ENCODE peak calls at places on chromosomes 11 and 22, in seven cellular contexts. R is psoas muscle, S is HepG2, I is left ventricle myocardium inferior, Y is heart right ventricle, L is mucosa of descending colon, G is progenitor cell of endocrine pancreas. Z is an unnamed sample.

GRCh38 chr11:63845305-63845704 is 6.4 kb downstream of the MARK2 start:
- DNase-seq in L (no peak), G (no peak), Y (no peak), R (no peak), S (peak), I (no peak), Z (no peak)

GRCh38 chr11:33135216-33135615 is 26.1 kb downstream of the CSTF3 start:
- DNase-seq in L (no peak), Y (no peak), I (no peak), S (no peak), G (no peak), R (no peak), Z (no peak)

GRCh38 chr11:130103296-130103814 is 33.7 kb downstream of the APLP2 start:
- DNase-seq in R (no peak), L (no peak), I (no peak), G (no peak), S (no peak), Y (no peak), Z (no peak)

GRCh38 chr11:29310016-29310415 is 706.8 kb downstream of the KCNA4 start:
- DNase-seq in G (no peak), R (no peak), I (no peak), Y (no peak), L (no peak), S (no peak), Z (no peak)

GRCh38 chr11:62775646-62776045 is 4.5 kb downstream of the TAF6L start:
- DNase-seq in Y (no peak), S (no peak), L (no peak), R (no peak), I (no peak), G (no peak), Z (no peak)

GRCh38 chr11:126153999-126154398 is 57.5 kb downstream of the RPUSD4 start:
- DNase-seq in G (no peak), I (no peak), R (no peak), L (peak), S (no peak), Y (no peak), Z (no peak)

GRCh38 chr11:19628018-19628417 is 84.6 kb upstream of the NAV2 start:
- DNase-seq in Y (peak), R (peak), L (no peak), I (peak), S (no peak), G (no peak), Z (no peak)

GRCh38 chr22:22556578-22556977 is 2.5 kb downstream of the PRAME start:
- DNase-seq in L (no peak), I (no peak), S (no peak), G (no peak), Y (no peak), R (no peak), Z (no peak)

GRCh38 chr11:132559371-132560036 is 972.8 kb downstream of the OPCML start:
- DNase-seq in R (no peak), L (no peak), G (no peak), S (no peak), Y (no peak), I (no peak), Z (no peak)

GRCh38 chr22:48081281-48081680 is 1318.8 kb downstream of the TBC1D22A start:
- DNase-seq in Y (no peak), G (no peak), I (no peak), L (no peak), S (no peak), R (no peak), Z (no peak)

GRCh38 chr22:22092974-22093373 is 110.4 kb upstream of the TOP3B start:
- DNase-seq in S (no peak), I (no peak), G (no peak), R (no peak), Y (no peak), L (no peak), Z (no peak)

GRCh38 chr22:42343551-42344081 is 73.2 kb upstream of the TCF20 start:
- DNase-seq in I (no peak), R (no peak), G (no peak), S (no peak), Y (no peak), L (no peak), Z (peak)

GRCh38 chr11:130068986-130069683 is 559 bp upstream of the APLP2 start:
- DNase-seq in G (no peak), I (peak), S (no peak), R (peak), Y (peak), L (peak), Z (peak)

GRCh38 chr11:119178166-119178680 is 7.1 kb upstream of the NHERF4 start:
- DNase-seq in L (no peak), I (no peak), Y (no peak), G (no peak), S (no peak), R (no peak), Z (no peak)

GRCh38 chr11:63762662-63763505 is 5.7 kb downstream of the ZFTA start:
- DNase-seq in G (no peak), R (peak), S (no peak), Y (peak), L (peak), I (peak), Z (peak)

GRCh38 chr22:35913925-35914324 is 114.7 kb downstream of the RBFOX2 start:
- DNase-seq in R (no peak), Y (no peak), L (no peak), I (no peak), G (no peak), S (no peak), Z (no peak)

GRCh38 chr22:44735518-44736428 is 16.6 kb upstream of the ARHGAP8 start:
- DNase-seq in S (peak), R (peak), G (peak), I (peak), Y (peak), L (peak), Z (peak)

GRCh38 chr22:29004647-29005371 is 56.8 kb downstream of the C22orf31 start:
- DNase-seq in G (peak), L (peak), I (peak), Y (peak), S (peak), R (peak), Z (peak)

GRCh38 chr11:37459430-37459829 is 861.4 kb upstream of the RAG2 start:
- DNase-seq in L (no peak), Y (no peak), S (no peak), I (no peak), G (no peak), R (no peak), Z (no peak)

GRCh38 chr22:37012956-37013355 is 6.3 kb downstream of the TST start:
- DNase-seq in L (no peak), I (no peak), R (no peak), G (no peak), Y (no peak), S (no peak), Z (no peak)

GRCh38 chr11:117918366-117919255 is 10.6 kb downstream of the TMPRSS13 start:
- DNase-seq in L (no peak), Y (no peak), I (no peak), S (no peak), G (no peak), R (no peak), Z (peak)

GRCh38 chr11:122516686-122517085 is 138.8 kb upstream of the UBASH3B start:
- DNase-seq in Y (no peak), G (no peak), I (no peak), S (no peak), L (no peak), R (no peak), Z (no peak)

GRCh38 chr11:105357764-105358163 is 218.2 kb upstream of the CARD18 start:
- DNase-seq in L (peak), G (no peak), Y (no peak), R (no peak), I (no peak), S (no peak), Z (no peak)

GRCh38 chr11:116980136-116980793 is 118.0 kb downstream of the SIK3 start:
- DNase-seq in L (no peak), G (no peak), S (no peak), R (no peak), I (no peak), Y (no peak), Z (no peak)

GRCh38 chr11:2522636-2523255 is 77.9 kb downstream of the KCNQ1 start:
- DNase-seq in G (peak), Y (no peak), L (peak), I (no peak), R (peak), S (no peak), Z (peak)

GRCh38 chr11:77525455-77526091 is 51.7 kb upstream of the PAK1 start:
- DNase-seq in G (no peak), R (no peak), I (no peak), Y (no peak), L (no peak), S (no peak), Z (no peak)

GRCh38 chr11:24760681-24761080 is 263.8 kb downstream of the LUZP2 start:
- DNase-seq in G (no peak), S (no peak), R (no peak), Y (no peak), L (no peak), I (no peak), Z (no peak)

GRCh38 chr11:392102-392777 is 1.8 kb upstream of the PKP3 start:
- DNase-seq in L (no peak), S (no peak), Y (no peak), G (no peak), R (no peak), I (no peak), Z (no peak)

GRCh38 chr22:37566329-37566837 is 6.1 kb downstream of the CDC42EP1 start:
- DNase-seq in L (no peak), Y (no peak), S (no peak), G (no peak), R (no peak), I (no peak), Z (no peak)

GRCh38 chr22:29719894-29720645 is at the start of gene CABP7:
- DNase-seq in Y (no peak), L (no peak), S (no peak), G (no peak), R (no peak), I (no peak), Z (peak)

GRCh38 chr22:45961679-45962430 is 15.1 kb downstream of the WNT7B start:
- DNase-seq in Y (no peak), R (no peak), L (no peak), G (no peak), S (no peak), I (no peak), Z (no peak)
- TF ChIP-seq CTCF in Y (no peak), R (no peak), L (no peak), G (no peak), S (no peak), I (no peak), Z (no peak)

DNA sequence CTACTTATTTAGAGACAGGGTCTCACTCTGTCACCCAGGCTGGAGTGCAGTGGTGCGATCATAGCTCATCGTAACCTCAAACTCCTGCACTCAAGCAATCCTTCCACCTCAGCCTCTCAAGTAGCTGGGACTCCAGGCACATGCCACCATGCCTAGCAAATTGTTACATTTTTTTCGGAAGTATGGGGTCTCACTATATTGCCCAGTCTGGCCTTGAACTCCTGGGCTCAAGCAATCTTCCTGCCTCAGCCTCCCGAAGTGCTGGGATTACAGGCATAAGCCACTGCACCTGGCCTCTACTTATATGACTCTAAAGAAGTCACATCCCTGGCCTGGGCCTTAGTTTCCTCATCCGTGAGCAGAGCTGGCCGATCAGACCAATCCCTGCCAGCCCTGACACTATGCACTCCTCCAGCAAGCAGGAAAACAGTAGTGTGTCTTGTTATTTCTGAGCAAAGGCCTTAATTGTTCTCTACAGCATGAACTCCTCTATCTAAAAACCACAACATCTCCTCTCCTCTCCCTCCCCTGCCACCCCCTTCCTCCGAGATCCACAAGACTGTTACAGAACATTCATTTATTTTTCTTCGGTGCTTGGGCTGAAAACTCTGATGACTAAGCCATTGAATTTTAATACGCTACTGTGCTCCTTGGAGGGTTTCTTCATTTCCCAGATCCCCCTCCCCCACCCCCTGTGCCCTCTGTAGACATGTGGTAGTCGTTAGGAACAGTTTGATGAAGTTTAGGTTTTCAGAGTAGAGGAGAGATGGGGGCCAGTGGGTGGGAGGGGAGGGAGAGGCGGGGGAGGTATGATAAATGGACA is 91.5 kb downstream of the ABTB2 start:
- DNase-seq in Y (no peak), R (peak), L (no peak), I (peak), G (no peak), S (no peak), Z (no peak)
- TF ChIP-seq CTCF in Y (no peak), R (no peak), L (no peak), I (no peak), G (no peak), S (no peak), Z (no peak)

DNA sequence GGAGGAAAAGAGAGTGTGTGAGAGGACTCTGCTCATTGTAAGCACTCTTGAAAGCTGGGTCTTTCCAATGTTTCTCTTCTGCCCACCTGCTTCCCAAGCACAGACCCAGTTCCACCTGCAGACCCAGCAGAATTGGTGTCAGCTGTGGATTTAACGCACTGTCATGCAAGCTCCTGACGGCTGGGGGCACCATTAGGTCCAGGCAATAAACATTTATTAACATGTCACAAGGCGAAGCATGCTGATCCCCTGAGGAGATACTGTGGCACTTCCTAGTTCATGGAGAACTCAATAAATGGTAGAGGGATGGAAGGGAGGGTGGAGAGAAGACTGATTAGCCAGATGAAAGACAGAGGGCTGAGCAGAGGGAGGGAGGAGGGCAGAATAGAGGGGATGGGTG is 68.3 kb upstream of the TSPAN18 start:
- DNase-seq in Y (no peak), R (no peak), I (no peak), G (no peak), L (no peak), S (no peak), Z (peak)
- TF ChIP-seq CTCF in Y (peak), R (no peak), I (peak), G (peak), L (no peak), S (peak), Z (no peak)

DNA sequence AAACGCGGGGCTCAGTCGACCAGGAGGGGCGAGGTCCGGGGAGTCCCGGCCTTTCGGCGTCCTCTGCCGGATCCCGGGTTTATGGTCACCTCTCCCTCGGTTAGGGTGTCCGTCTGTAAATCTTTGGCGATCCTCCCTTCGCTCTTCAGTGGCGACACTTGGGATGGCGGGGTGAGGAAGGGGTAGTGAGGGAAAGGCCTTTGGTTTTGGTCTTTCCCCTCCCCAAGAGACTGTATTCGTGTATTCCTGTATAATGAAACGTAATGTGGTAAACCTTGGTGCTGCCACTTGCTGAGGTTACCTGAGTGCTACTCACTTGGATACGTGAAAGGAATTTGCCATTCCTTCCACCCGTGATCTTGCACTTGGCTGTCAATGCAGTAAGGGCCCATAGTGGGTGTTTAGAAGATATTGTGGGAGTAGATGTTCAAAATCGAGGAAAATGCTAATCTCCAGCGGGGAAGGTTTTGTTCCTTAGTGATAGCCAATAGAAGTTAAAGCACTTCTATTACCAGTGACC is 546 bp upstream of the NUP160 start:
- DNase-seq in L (no peak), I (no peak), Y (no peak), S (no peak), G (no peak), R (no peak), Z (no peak)
- TF ChIP-seq CTCF in L (no peak), I (no peak), Y (no peak), S (peak), G (no peak), R (no peak), Z (no peak)

GRCh38 chr11:67662142-67662805 is 11.7 kb upstream of the ACY3 start:
- DNase-seq in L (no peak), R (no peak), Y (no peak), G (no peak), S (no peak), I (no peak), Z (no peak)

GRCh38 chr11:67657300-67657699 is 6.8 kb upstream of the ACY3 start:
- DNase-seq in L (no peak), Y (no peak), S (no peak), I (no peak), G (no peak), R (no peak), Z (no peak)

GRCh38 chr11:67652965-67653845 is 2.7 kb upstream of the ACY3 start:
- DNase-seq in Y (no peak), G (no peak), S (no peak), I (no peak), L (no peak), R (no peak), Z (no peak)

GRCh38 chr11:67651976-67652895 is 1.7 kb upstream of the ACY3 start:
- DNase-seq in Y (no peak), L (no peak), G (no peak), R (no peak), S (no peak), I (no peak), Z (no peak)

GRCh38 chr11:67656278-67656922 is 5.9 kb upstream of the ACY3 start:
- DNase-seq in S (no peak), I (no peak), Y (no peak), G (no peak), R (no peak), L (no peak), Z (no peak)
- TF ChIP-seq CTCF in S (no peak), I (no peak), Y (no peak), G (no peak), R (no peak), L (no peak), Z (no peak)

GRCh38 chr22:50548046-50548912 is 2.6 kb downstream of the KLHDC7B start:
- DNase-seq in L (no peak), G (no peak), I (no peak), Y (peak), S (no peak), R (no peak), Z (peak)
- TF ChIP-seq CTCF in L (no peak), G (no peak), I (no peak), Y (peak), S (no peak), R (no peak), Z (no peak)

GRCh38 chr11:70278994-70279393 is 8.5 kb downstream of the PPFIA1 start:
- DNase-seq in G (no peak), L (no peak), R (no peak), Y (no peak), I (no peak), S (no peak), Z (no peak)

GRCh38 chr11:70282012-70282411 is 11.5 kb downstream of the PPFIA1 start:
- DNase-seq in R (no peak), Y (no peak), G (no peak), I (no peak), L (no peak), S (no peak), Z (no peak)

DNA sequence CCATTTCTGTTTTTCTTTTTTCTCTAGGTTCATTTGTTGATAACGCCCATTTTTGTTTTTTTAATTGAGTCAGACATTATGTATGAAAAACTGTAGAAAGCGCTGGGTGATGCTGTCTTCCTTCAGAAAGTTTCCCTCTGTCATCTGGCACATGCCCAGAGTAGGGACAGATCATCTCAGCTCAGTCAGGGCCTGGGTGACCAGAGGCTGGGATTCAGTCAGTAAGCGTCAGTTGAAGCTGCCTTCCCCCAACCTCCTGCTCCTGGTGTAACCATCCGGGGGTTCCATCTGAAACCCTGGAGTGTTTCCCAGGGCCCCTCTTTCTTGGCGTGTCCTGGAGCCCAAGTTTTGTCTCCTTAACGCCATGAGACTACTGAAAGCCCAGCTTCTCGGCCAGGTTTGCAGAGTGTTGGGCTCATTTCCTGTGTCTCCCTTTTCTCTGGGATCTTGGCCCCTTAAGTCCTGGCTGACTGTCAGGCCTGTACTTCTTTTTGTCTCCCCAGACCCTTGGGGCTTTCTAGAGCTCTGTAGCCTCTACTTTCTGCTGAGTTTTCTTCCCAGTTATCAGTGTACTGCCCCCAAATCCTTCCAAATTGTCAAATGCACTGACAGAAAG is 10.7 kb downstream of the PPFIA1 start:
- DNase-seq in S (no peak), R (peak), I (peak), Y (no peak), L (no peak), G (no peak), Z (no peak)
- TF ChIP-seq CTCF in S (no peak), R (no peak), I (no peak), Y (peak), L (no peak), G (no peak), Z (no peak)